ENCODE peak calls at places on chromosomes 6 and 20, in four cellular contexts. S is IMR-90, Q is neural progenitor cell, X is heart left ventricle. M is an unnamed sample.

GRCh38 chr20:12086359-12086758 is 168.7 kb downstream of the BTBD3 start:
- DNase-seq in S (peak; percentile 36), Q (peak; percentile 50), X (no peak), M (no peak)

GRCh38 chr6:158560787-158561246 is 926 bp downstream of the TMEM181 start:
- DNase-seq in S (no peak), X (no peak), Q (peak; percentile 42), M (no peak)

GRCh38 chr20:46731770-46732169 is 22.3 kb downstream of the SLC2A10 start:
- DNase-seq in X (no peak), Q (no peak), S (no peak), M (no peak)

GRCh38 chr20:58039569-58040092 is 188.8 kb downstream of the ANKRD60 start:
- DNase-seq in Q (no peak), S (no peak), X (no peak), M (no peak)

GRCh38 chr6:3608159-3608558 is 143.4 kb downstream of the PXDC1 start:
- DNase-seq in Q (no peak), S (no peak), X (no peak), M (no peak)

GRCh38 chr6:139686308-139686707 is 311.9 kb upstream of the CITED2 start:
- DNase-seq in X (no peak), S (no peak), Q (no peak), M (no peak)

GRCh38 chr6:18707714-18708439 is 320.7 kb downstream of the RNF144B start:
- DNase-seq in Q (no peak), X (no peak), S (no peak), M (no peak)

GRCh38 chr6:156543431-156543830 is 233.7 kb upstream of the ARID1B start:
- DNase-seq in Q (no peak), S (no peak), X (no peak), M (no peak)

GRCh38 chr6:148595550-148595949 is 151.3 kb upstream of the UST start:
- DNase-seq in X (no peak), Q (no peak), S (no peak), M (no peak)

GRCh38 chr6:25224237-25224636 is 54.9 kb upstream of the CARMIL1 start:
- DNase-seq in X (no peak), S (no peak), Q (no peak), M (no peak)

GRCh38 chr20:6265204-6265904 is 142.5 kb upstream of the FERMT1 start:
- DNase-seq in S (peak; percentile 73), X (no peak), Q (peak; percentile 42), M (peak; percentile 16)

GRCh38 chr6:129200151-129200550 is 317.2 kb downstream of the LAMA2 start:
- DNase-seq in X (no peak), S (no peak), Q (no peak), M (no peak)

GRCh38 chr6:154373971-154374370 is 17.4 kb upstream of the IPCEF1 start:
- DNase-seq in S (no peak), X (no peak), Q (no peak), M (no peak)

GRCh38 chr20:44646641-44647274 is 4.7 kb downstream of the ADA start:
- DNase-seq in X (no peak), Q (no peak), S (peak; percentile 77), M (peak; percentile 77)

GRCh38 chr6:163630575-163630974 is 216.1 kb downstream of the QKI start:
- DNase-seq in Q (no peak), S (no peak), X (no peak), M (no peak)

GRCh38 chr6:23584134-23584763 is 541.8 kb upstream of the NRSN1 start:
- DNase-seq in X (no peak), S (no peak), Q (no peak), M (no peak)

GRCh38 chr20:52965819-52966218 is 6.3 kb upstream of the TSHZ2 start:
- DNase-seq in Q (no peak), X (no peak), S (no peak), M (no peak)

GRCh38 chr6:148524976-148525375 is 182.3 kb downstream of the SASH1 start:
- DNase-seq in X (no peak), S (peak; percentile 92), Q (no peak), M (no peak)

GRCh38 chr20:22861231-22861980 is 173.7 kb upstream of the SSTR4 start:
- DNase-seq in X (no peak), Q (no peak), S (peak; percentile 10), M (no peak)

DNA sequence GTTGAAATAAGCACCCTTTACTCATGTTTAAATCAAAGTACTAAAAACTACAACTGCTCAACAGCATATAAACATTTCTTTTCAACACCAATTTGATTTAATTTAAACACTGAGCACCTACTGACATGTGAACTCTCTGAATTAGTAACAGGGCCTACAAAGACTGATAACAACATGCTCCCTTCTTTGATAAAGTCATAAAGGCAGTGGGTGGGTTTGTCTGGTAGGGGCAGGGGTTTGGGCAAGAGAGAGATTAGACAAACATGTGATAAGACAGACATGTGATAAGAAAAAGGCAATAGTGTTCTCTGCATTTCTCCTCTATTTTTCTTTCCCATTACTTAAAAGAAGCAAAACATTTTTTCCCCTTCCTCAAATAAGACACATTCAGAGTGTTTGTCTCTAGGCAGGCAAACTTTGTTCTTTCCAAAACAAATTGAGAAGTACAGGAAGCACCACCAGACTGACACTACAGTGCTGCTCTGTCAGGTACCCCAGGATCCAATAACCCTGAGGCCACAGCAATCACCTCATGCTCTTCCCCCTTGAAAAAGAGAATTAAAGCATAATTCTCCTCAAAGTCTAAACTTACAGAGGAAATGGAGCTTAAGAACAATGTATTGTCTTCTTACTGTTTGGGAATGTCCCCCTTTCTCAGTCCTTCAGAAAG is 12.0 kb downstream of the C6orf52 start:
- DNase-seq in Q (no peak), X (no peak), S (no peak), M (no peak)
- TF ChIP-seq CTCF in Q (no peak), X (no peak), S (no peak), M (no peak)

GRCh38 chr6:26592649-26593048 is 4.1 kb upstream of the ABT1 start:
- DNase-seq in S (no peak), Q (no peak), X (no peak), M (no peak)
- TF ChIP-seq CTCF in S (no peak), Q (no peak), X (no peak), M (peak; percentile 18)

GRCh38 chr6:142907544-142907943 is 37.4 kb downstream of the HIVEP2 start:
- DNase-seq in S (no peak), X (no peak), Q (no peak), M (no peak)
- TF ChIP-seq CTCF in S (no peak), X (no peak), Q (no peak), M (no peak)

GRCh38 chr6:106155219-106155830 is 69.2 kb downstream of the PRDM1 start:
- DNase-seq in S (no peak), X (no peak), Q (no peak), M (no peak)
- TF ChIP-seq CTCF in S (no peak), X (no peak), Q (no peak), M (no peak)